ENCODE peak calls at places on chromosomes 5 and 9, in ten cellular contexts. V, W, O, D, L, Y, I, S, K and B are unnamed samples. For H3K9me3, the result is how much of the 10 kb centered on the place peaks cover.

GRCh38 chr9:83219154-83219923 is 156.4 kb upstream of the RASEF start:
- DNase-seq in V (no peak), W (peak), O (peak), D (peak), L (peak), Y (peak), I (peak), S (peak), K (peak), B (peak)

GRCh38 chr5:20601678-20602100 is 613.7 kb upstream of the CDH18 start:
- DNase-seq in V (no peak), W (no peak), O (no peak), D (no peak), L (peak), Y (peak), I (peak), S (no peak), K (no peak), B (no peak)

GRCh38 chr5:17665836-17666235 is 31.6 kb downstream of the TAF11L14 start:
- DNase-seq in V (no peak), W (no peak), O (no peak), D (no peak), L (no peak), Y (no peak), I (no peak), S (no peak), K (no peak), B (no peak)

GRCh38 chr9:123642291-123643278 is 286.6 kb downstream of the CRB2 start:
- DNase-seq in V (no peak), W (peak), O (no peak), D (no peak), L (no peak), Y (peak), I (no peak), S (peak), K (peak), B (no peak)

GRCh38 chr9:68678430-68678829 is 26.6 kb upstream of the PIP5K1B start:
- DNase-seq in V (no peak), W (no peak), O (no peak), D (no peak), L (peak), Y (peak), I (no peak), S (no peak), K (no peak), B (no peak)

GRCh38 chr5:39119404-39120051 is 45.3 kb upstream of the RICTOR start:
- DNase-seq in V (no peak), W (no peak), O (no peak), D (no peak), L (no peak), Y (no peak), I (no peak), S (no peak), K (no peak), B (no peak)

GRCh38 chr9:16871358-16872151 is 1.1 kb upstream of the BNC2 start:
- DNase-seq in V (no peak), W (peak), O (peak), D (no peak), L (peak), Y (peak), I (peak), S (peak), K (peak), B (peak)

GRCh38 chr9:34995288-34996060 is 5.9 kb downstream of the DNAJB5 start:
- DNase-seq in V (no peak), W (no peak), O (no peak), D (no peak), L (peak), Y (peak), I (peak), S (no peak), K (no peak), B (no peak)

GRCh38 chr5:141260458-141261237 is 15.5 kb downstream of the PCDHB15 start:
- DNase-seq in V (no peak), W (no peak), O (no peak), D (no peak), L (peak), Y (no peak), I (no peak), S (no peak), K (no peak), B (no peak)

GRCh38 chr5:141258948-141259347 is 13.8 kb downstream of the PCDHB15 start:
- DNase-seq in V (no peak), W (no peak), O (no peak), D (no peak), L (peak), Y (no peak), I (no peak), S (no peak), K (no peak), B (no peak)

GRCh38 chr5:141258464-141258863 is 13.3 kb downstream of the PCDHB15 start:
- DNase-seq in V (no peak), W (no peak), O (no peak), D (no peak), L (no peak), Y (no peak), I (no peak), S (no peak), K (no peak), B (no peak)

GRCh38 chr5:141261238-141261546 is 16.0 kb downstream of the PCDHB15 start:
- DNase-seq in V (no peak), W (no peak), O (no peak), D (no peak), L (no peak), Y (no peak), I (no peak), S (no peak), K (no peak), B (no peak)
- H3K9me3 ChIP-seq in V (half or more), W (under half), O (half or more), D (half or more), L (half or more), Y (half or more), I (under half), S (half or more), K (half or more), B (under half)

DNA sequence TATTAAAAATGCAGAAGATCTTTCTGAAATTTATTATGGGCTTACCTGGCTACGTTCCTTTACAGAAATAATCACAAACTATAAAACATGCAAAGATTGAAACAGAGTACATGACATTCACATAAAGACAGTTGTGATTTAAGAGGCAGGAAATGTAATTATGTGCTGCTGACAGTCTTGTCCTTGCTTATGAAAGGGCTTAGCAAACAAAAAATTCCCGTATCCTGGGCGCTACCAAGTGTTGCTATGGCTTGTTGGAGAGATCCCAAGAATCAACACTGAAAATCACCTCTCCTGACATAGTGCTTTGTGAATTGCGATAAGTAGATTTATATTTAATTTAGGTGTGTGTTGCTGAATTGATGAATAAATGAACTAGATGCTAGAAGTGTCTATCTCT is 352.5 kb upstream of the C9orf72 start:
- DNase-seq in V (no peak), W (no peak), O (no peak), D (no peak), L (no peak), Y (no peak), I (no peak), S (no peak), K (no peak), B (no peak)
- H3K9me3 ChIP-seq in V (under half), W (under half), O (under half), D (under half), L (under half), Y (under half), I (under half), S (under half), K (under half), B (under half)

DNA sequence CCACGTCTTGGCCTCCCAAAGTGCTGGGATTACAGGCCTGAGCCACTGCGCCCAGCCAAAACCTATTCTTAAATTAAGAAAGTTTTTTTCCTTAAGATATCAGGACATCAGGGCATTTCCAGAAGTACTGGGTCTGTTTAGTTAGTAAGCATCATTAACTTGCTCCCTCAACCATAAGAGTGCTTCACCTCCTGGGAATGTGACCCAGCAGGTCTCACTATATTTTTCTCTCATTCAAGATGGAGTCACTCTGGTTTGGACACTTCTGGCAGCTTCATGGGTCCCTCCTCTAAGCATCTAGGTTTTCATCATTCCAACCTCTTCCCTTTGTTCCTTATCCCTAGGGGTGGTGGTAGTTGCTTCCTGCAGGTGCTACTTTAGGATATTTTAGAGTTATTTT is 10.3 kb upstream of the BRD3OS start:
- DNase-seq in V (no peak), W (no peak), O (no peak), D (no peak), L (no peak), Y (no peak), I (no peak), S (no peak), K (no peak), B (no peak)
- H3K9me3 ChIP-seq in V (under half), W (under half), O (under half), D (under half), L (under half), Y (under half), I (under half), S (under half), K (under half), B (under half)

GRCh38 chr9:8778356-8778755 is 978.8 kb upstream of the DMAC1 start:
- DNase-seq in V (no peak), W (no peak), O (no peak), D (no peak), L (no peak), Y (no peak), I (no peak), S (no peak), K (no peak), B (no peak)

GRCh38 chr9:8781447-8781846 is 981.9 kb upstream of the DMAC1 start:
- DNase-seq in V (no peak), W (no peak), O (no peak), D (no peak), L (no peak), Y (no peak), I (no peak), S (no peak), K (no peak), B (no peak)

GRCh38 chr9:8782237-8782636 is 982.7 kb upstream of the DMAC1 start:
- DNase-seq in V (no peak), W (no peak), O (no peak), D (no peak), L (no peak), Y (no peak), I (no peak), S (no peak), K (no peak), B (no peak)

GRCh38 chr9:8780386-8780785 is 980.8 kb upstream of the DMAC1 start:
- DNase-seq in V (no peak), W (no peak), O (no peak), D (no peak), L (no peak), Y (no peak), I (no peak), S (no peak), K (no peak), B (no peak)

DNA sequence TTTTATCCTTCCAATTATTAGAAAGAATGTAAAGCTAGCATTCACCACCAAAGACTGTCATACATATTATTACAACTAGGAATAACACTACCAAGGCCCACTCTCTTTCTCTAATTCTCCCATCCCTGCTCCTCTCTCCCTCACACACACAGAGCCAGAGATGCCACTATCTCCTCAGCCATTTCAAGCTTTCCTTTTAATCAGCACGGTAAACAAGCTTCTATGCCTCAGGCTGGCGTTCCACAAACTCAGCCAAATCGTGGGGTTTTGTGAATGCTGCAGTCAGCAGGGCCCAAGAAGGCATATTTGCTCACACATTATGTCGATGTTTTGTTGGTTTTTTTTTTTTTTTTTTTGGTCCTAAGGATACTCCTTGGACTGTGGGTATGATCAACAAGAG is 979.9 kb upstream of the DMAC1 start:
- DNase-seq in V (no peak), W (no peak), O (no peak), D (no peak), L (no peak), Y (no peak), I (no peak), S (no peak), K (no peak), B (no peak)
- H3K9me3 ChIP-seq in V (under half), W (under half), O (under half), D (under half), L (under half), Y (under half), I (under half), S (under half), K (under half), B (under half)